ENCODE peak calls at places on chromosomes 12 and 14, in eight cellular contexts. Z, A, P, K, R, D, O and V are unnamed samples.
A peak's percentile ranks its signal among the peaks of the same experiment; 100 is the strongest.

GRCh38 chr14:60622210-60622919 is 26.9 kb downstream of the SIX1 start:
- DNase-seq in P (peak; percentile 41), R (no peak), K (no peak), D (no peak), A (no peak), Z (no peak), O (no peak), V (no peak)

GRCh38 chr12:132776816-132777568 is 15.4 kb upstream of the ANKLE2 start:
- DNase-seq in O (peak; percentile 64), R (peak; percentile 87), P (peak; percentile 90), K (peak; percentile 80), Z (no peak), D (no peak), A (no peak), V (no peak)

GRCh38 chr14:69094481-69094880 is 58.4 kb downstream of the DCAF5 start:
- DNase-seq in A (no peak), O (no peak), R (no peak), K (no peak), P (no peak), Z (no peak), D (no peak), V (no peak)

GRCh38 chr12:48938805-48939204 is 13.5 kb upstream of the FKBP11 start:
- DNase-seq in D (no peak), O (no peak), P (no peak), Z (no peak), K (no peak), A (no peak), R (no peak), V (no peak)

GRCh38 chr12:53115112-53115890 is 12.0 kb downstream of the SOAT2 start:
- DNase-seq in K (no peak), Z (no peak), R (no peak), A (no peak), D (no peak), P (no peak), O (no peak), V (no peak)

GRCh38 chr12:43338848-43339526 is 213.0 kb downstream of the ADAMTS20 start:
- DNase-seq in K (no peak), R (no peak), Z (no peak), D (no peak), A (no peak), P (peak; percentile 77), O (peak; percentile 74), V (no peak)

GRCh38 chr12:122078141-122079037 is at the start of gene MLXIP:
- DNase-seq in P (peak; percentile 96), K (peak; percentile 95), A (peak; percentile 84), Z (peak; percentile 80), D (peak; percentile 80), O (peak; percentile 96), R (peak; percentile 97), V (peak; percentile 95)

GRCh38 chr14:92426237-92426636 is 87.3 kb upstream of the RIN3 start:
- DNase-seq in Z (no peak), P (peak; percentile 63), K (no peak), A (no peak), R (no peak), D (no peak), O (peak; percentile 37), V (no peak)

GRCh38 chr12:67747869-67748760 is 99.6 kb downstream of the DYRK2 start:
- DNase-seq in A (no peak), Z (no peak), D (no peak), O (peak; percentile 41), R (no peak), K (peak; percentile 40), P (peak; percentile 60), V (no peak)

GRCh38 chr14:78253986-78254385 is 83.8 kb downstream of the NRXN3 start:
- DNase-seq in R (no peak), K (no peak), D (no peak), P (peak; percentile 23), Z (no peak), O (peak; percentile 47), A (no peak), V (no peak)

GRCh38 chr14:23629831-23630396 is 6.2 kb upstream of the DHRS2 start:
- DNase-seq in D (no peak), P (no peak), O (peak; percentile 16), K (no peak), Z (no peak), R (no peak), A (no peak), V (no peak)

GRCh38 chr12:27031531-27031930 is 9.2 kb downstream of the MED21 start:
- DNase-seq in D (no peak), O (no peak), P (no peak), Z (no peak), K (no peak), A (no peak), R (no peak), V (no peak)

GRCh38 chr14:23237772-23238594 is at the start of gene RNF212B:
- DNase-seq in A (peak; percentile 72), K (peak; percentile 94), D (peak; percentile 66), R (peak; percentile 95), Z (peak; percentile 53), P (peak; percentile 92), O (peak; percentile 70), V (peak; percentile 88)

GRCh38 chr12:112288638-112289037 is 93.6 kb downstream of the HECTD4 start:
- DNase-seq in O (no peak), D (no peak), K (no peak), Z (no peak), P (no peak), A (no peak), R (no peak), V (no peak)

GRCh38 chr14:85762523-85762922 is 232.6 kb downstream of the FLRT2 start:
- DNase-seq in A (no peak), K (no peak), Z (no peak), O (no peak), R (no peak), P (no peak), D (no peak), V (no peak)